ENCODE peak calls at places on chromosomes 3 and 15, in eight cellular contexts. One of them, this sample, is unnamed.
A peak's percentile ranks its signal among the peaks of the same experiment; 100 is the strongest.

GRCh38 chr15:79572691-79573340 is 140.7 kb downstream of the MINAR1 start:
- DNase-seq in OCI-LY7: no peak
- DNase-seq in GM23248: no peak
- DNase-seq in PC-3: no peak
- DNase-seq in GM23338: no peak
- DNase-seq in neural progenitor cell: no peak
- DNase-seq in HCT116: no peak
- DNase-seq in hepatocyte: no peak
- DNase-seq in this sample: no peak

GRCh38 chr3:63193647-63194046 is 84.5 kb upstream of the SYNPR start:
- DNase-seq in OCI-LY7: peak; percentile 61
- DNase-seq in GM23248: peak; percentile 78
- DNase-seq in PC-3: peak; percentile 23
- DNase-seq in GM23338: peak; percentile 77
- DNase-seq in neural progenitor cell: peak; percentile 64
- DNase-seq in HCT116: peak; percentile 3
- DNase-seq in hepatocyte: peak; percentile 55
- DNase-seq in this sample: peak; percentile 48

GRCh38 chr3:135197246-135197645 is 402.2 kb downstream of the EPHB1 start:
- DNase-seq in OCI-LY7: no peak
- DNase-seq in GM23248: no peak
- DNase-seq in PC-3: peak; percentile 76
- DNase-seq in GM23338: no peak
- DNase-seq in neural progenitor cell: no peak
- DNase-seq in HCT116: no peak
- DNase-seq in hepatocyte: no peak
- DNase-seq in this sample: no peak

GRCh38 chr3:79263423-79263822 is 504.4 kb downstream of the ROBO1 start:
- DNase-seq in OCI-LY7: no peak
- DNase-seq in GM23248: peak; percentile 17
- DNase-seq in PC-3: no peak
- DNase-seq in GM23338: no peak
- DNase-seq in neural progenitor cell: no peak
- DNase-seq in HCT116: no peak
- DNase-seq in hepatocyte: no peak
- DNase-seq in this sample: no peak

GRCh38 chr3:172973799-172974198 is 167.2 kb downstream of the SPATA16 start:
- DNase-seq in OCI-LY7: no peak
- DNase-seq in GM23248: no peak
- DNase-seq in PC-3: no peak
- DNase-seq in GM23338: no peak
- DNase-seq in neural progenitor cell: no peak
- DNase-seq in HCT116: no peak
- DNase-seq in hepatocyte: no peak
- DNase-seq in this sample: no peak

GRCh38 chr3:71206821-71207220 is 376.7 kb downstream of the FOXP1 start:
- DNase-seq in OCI-LY7: no peak
- DNase-seq in GM23248: no peak
- DNase-seq in PC-3: no peak
- DNase-seq in GM23338: no peak
- DNase-seq in neural progenitor cell: no peak
- DNase-seq in HCT116: no peak
- DNase-seq in hepatocyte: no peak
- DNase-seq in this sample: no peak

GRCh38 chr3:140319801-140320200 is 358.1 kb upstream of the TRIM42 start:
- DNase-seq in OCI-LY7: no peak
- DNase-seq in GM23248: no peak
- DNase-seq in PC-3: no peak
- DNase-seq in GM23338: no peak
- DNase-seq in neural progenitor cell: no peak
- DNase-seq in HCT116: no peak
- DNase-seq in hepatocyte: peak; percentile 41
- DNase-seq in this sample: no peak

GRCh38 chr3:197017003-197017402 is 12.6 kb downstream of the MELTF start:
- DNase-seq in OCI-LY7: no peak
- DNase-seq in GM23248: no peak
- DNase-seq in PC-3: no peak
- DNase-seq in GM23338: no peak
- DNase-seq in neural progenitor cell: no peak
- DNase-seq in HCT116: no peak
- DNase-seq in hepatocyte: no peak
- DNase-seq in this sample: no peak

GRCh38 chr3:15633159-15633558 is 31.6 kb downstream of the BTD start:
- DNase-seq in OCI-LY7: no peak
- DNase-seq in GM23248: no peak
- DNase-seq in PC-3: peak; percentile 26
- DNase-seq in GM23338: peak; percentile 37
- DNase-seq in neural progenitor cell: peak; percentile 25
- DNase-seq in HCT116: no peak
- DNase-seq in hepatocyte: no peak
- DNase-seq in this sample: no peak

GRCh38 chr3:100063929-100064461 is 50.3 kb downstream of the FILIP1L start:
- DNase-seq in OCI-LY7: no peak
- DNase-seq in GM23248: peak; percentile 48
- DNase-seq in PC-3: no peak
- DNase-seq in GM23338: no peak
- DNase-seq in neural progenitor cell: no peak
- DNase-seq in HCT116: no peak
- DNase-seq in hepatocyte: no peak
- DNase-seq in this sample: no peak

GRCh38 chr3:141255864-141256263 is 24.2 kb downstream of the PXYLP1 start:
- DNase-seq in OCI-LY7: no peak
- DNase-seq in GM23248: peak; percentile 61
- DNase-seq in PC-3: no peak
- DNase-seq in GM23338: peak; percentile 71
- DNase-seq in neural progenitor cell: peak; percentile 49
- DNase-seq in HCT116: no peak
- DNase-seq in hepatocyte: no peak
- DNase-seq in this sample: no peak

DNA sequence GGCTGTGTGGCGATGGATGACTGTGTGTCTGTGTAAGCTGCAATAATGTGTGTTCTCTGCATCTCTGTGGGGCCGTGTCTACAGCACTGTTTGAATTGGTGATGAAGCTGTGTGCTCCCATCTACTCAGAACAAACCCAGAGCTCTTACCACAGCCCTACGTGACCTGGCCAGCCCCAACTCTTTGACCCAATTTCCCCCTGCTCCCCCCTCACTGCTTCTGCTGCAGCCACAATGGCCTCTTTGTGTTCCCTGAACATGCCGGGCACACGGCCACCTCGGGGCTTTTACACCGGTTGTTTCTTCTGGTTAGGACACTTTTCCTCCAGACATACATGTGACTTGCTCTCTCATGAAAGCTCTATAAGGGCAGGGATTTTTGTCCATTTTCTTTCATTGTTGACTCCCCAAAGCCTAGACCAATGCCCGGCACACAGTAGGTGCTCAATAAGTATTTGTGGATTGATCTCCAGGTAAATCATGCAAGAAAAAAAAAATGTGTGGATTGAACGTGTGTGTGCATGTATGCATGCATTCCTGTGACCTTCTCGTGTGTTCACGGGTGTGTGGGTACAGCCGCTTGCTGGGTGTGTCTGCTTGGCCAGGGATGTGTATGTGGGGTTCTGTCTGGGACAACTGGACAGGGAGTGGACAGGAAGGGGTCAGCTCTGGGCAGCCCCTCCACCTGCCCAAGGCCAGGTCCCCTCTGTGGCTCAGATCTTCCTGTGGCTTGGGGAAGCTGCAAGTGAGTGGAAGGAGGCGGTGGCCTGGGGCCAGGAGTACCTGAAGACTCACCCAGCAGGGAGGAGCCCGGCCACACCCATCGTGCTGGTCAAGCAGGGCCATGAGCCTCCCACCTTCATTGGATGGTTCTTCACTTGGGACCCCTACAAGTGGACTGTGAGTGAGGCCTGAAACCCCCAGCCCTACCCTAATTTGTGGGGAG is 14.8 kb downstream of the VILL start:
- DNase-seq in OCI-LY7: no peak
- DNase-seq in GM23248: no peak
- DNase-seq in PC-3: peak; percentile 67
- DNase-seq in GM23338: no peak
- DNase-seq in neural progenitor cell: no peak
- DNase-seq in HCT116: no peak
- DNase-seq in hepatocyte: no peak
- DNase-seq in this sample: no peak
- TF ChIP-seq EZH2phosphoT487 in OCI-LY7: no peak
- TF ChIP-seq EZH2phosphoT487 in GM23248: no peak
- TF ChIP-seq EZH2phosphoT487 in PC-3: no peak
- TF ChIP-seq EZH2phosphoT487 in GM23338: no peak
- TF ChIP-seq EZH2phosphoT487 in neural progenitor cell: no peak
- TF ChIP-seq EZH2phosphoT487 in HCT116: no peak
- TF ChIP-seq EZH2phosphoT487 in hepatocyte: no peak
- TF ChIP-seq EZH2phosphoT487 in this sample: no peak

GRCh38 chr15:40325188-40325587 is 1.7 kb downstream of the INAFM2 start:
- DNase-seq in OCI-LY7: no peak
- DNase-seq in GM23248: peak; percentile 26
- DNase-seq in PC-3: no peak
- DNase-seq in GM23338: no peak
- DNase-seq in neural progenitor cell: no peak
- DNase-seq in HCT116: no peak
- DNase-seq in hepatocyte: no peak
- DNase-seq in this sample: no peak

GRCh38 chr15:40328711-40329240 is 5.3 kb downstream of the INAFM2 start:
- DNase-seq in OCI-LY7: no peak
- DNase-seq in GM23248: no peak
- DNase-seq in PC-3: no peak
- DNase-seq in GM23338: no peak
- DNase-seq in neural progenitor cell: no peak
- DNase-seq in HCT116: no peak
- DNase-seq in hepatocyte: no peak
- DNase-seq in this sample: peak; percentile 84

GRCh38 chr15:40325700-40326099 is 2.2 kb downstream of the INAFM2 start:
- DNase-seq in OCI-LY7: no peak
- DNase-seq in GM23248: no peak
- DNase-seq in PC-3: no peak
- DNase-seq in GM23338: no peak
- DNase-seq in neural progenitor cell: no peak
- DNase-seq in HCT116: no peak
- DNase-seq in hepatocyte: no peak
- DNase-seq in this sample: no peak

GRCh38 chr15:40328176-40328575 is 4.7 kb downstream of the INAFM2 start:
- DNase-seq in OCI-LY7: no peak
- DNase-seq in GM23248: no peak
- DNase-seq in PC-3: no peak
- DNase-seq in GM23338: peak; percentile 35
- DNase-seq in neural progenitor cell: no peak
- DNase-seq in HCT116: no peak
- DNase-seq in hepatocyte: no peak
- DNase-seq in this sample: peak; percentile 36

GRCh38 chr15:40327338-40327917 is 3.9 kb downstream of the INAFM2 start:
- DNase-seq in OCI-LY7: no peak
- DNase-seq in GM23248: no peak
- DNase-seq in PC-3: no peak
- DNase-seq in GM23338: peak; percentile 30
- DNase-seq in neural progenitor cell: peak; percentile 60
- DNase-seq in HCT116: no peak
- DNase-seq in hepatocyte: no peak
- DNase-seq in this sample: peak; percentile 57
- H3K4me2 ChIP-seq in OCI-LY7: no peak overlapping the region
- H3K4me2 ChIP-seq in GM23248: peak overlapping the region; percentile 51
- H3K4me2 ChIP-seq in PC-3: no peak overlapping the region
- H3K4me2 ChIP-seq in GM23338: peak overlapping the region; percentile 89
- H3K4me2 ChIP-seq in neural progenitor cell: peak overlapping the region; percentile 68
- H3K4me2 ChIP-seq in HCT116: no peak overlapping the region
- H3K4me2 ChIP-seq in hepatocyte: peak overlapping the region; percentile 52
- H3K4me2 ChIP-seq in this sample: peak overlapping the region; percentile 79

GRCh38 chr3:124826703-124827102 is 60.5 kb downstream of the ITGB5 start:
- DNase-seq in OCI-LY7: no peak
- DNase-seq in GM23248: peak; percentile 94
- DNase-seq in PC-3: peak; percentile 68
- DNase-seq in GM23338: peak; percentile 79
- DNase-seq in neural progenitor cell: no peak
- DNase-seq in HCT116: no peak
- DNase-seq in hepatocyte: no peak
- DNase-seq in this sample: no peak
- TF ChIP-seq EZH2phosphoT487 in OCI-LY7: no peak
- TF ChIP-seq EZH2phosphoT487 in GM23248: no peak
- TF ChIP-seq EZH2phosphoT487 in PC-3: no peak
- TF ChIP-seq EZH2phosphoT487 in GM23338: no peak
- TF ChIP-seq EZH2phosphoT487 in neural progenitor cell: no peak
- TF ChIP-seq EZH2phosphoT487 in HCT116: no peak
- TF ChIP-seq EZH2phosphoT487 in hepatocyte: no peak
- TF ChIP-seq EZH2phosphoT487 in this sample: no peak

DNA sequence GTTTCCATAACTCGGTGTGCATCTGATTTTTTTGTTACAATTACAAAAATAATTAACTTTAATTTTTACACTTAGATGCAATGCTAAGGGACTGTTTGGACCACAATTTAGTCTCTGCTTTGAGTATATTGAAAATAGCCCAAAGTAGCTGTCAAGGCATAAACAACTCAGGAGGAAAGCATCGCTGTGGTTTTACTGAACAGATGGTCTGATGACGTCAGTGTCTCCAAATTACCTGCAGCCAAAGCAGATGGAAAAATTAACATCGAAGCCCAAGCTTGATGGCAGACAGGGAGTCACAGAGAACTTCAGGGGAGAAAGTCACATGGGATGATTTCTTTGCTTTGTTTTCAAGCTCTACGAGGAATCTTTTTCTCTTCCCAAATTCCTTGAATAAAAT is 83.1 kb upstream of the PLCL2 start:
- DNase-seq in OCI-LY7: peak; percentile 51
- DNase-seq in GM23248: peak; percentile 25
- DNase-seq in PC-3: no peak
- DNase-seq in GM23338: no peak
- DNase-seq in neural progenitor cell: no peak
- DNase-seq in HCT116: no peak
- DNase-seq in hepatocyte: no peak
- DNase-seq in this sample: peak; percentile 44
- H3K4me2 ChIP-seq in OCI-LY7: peak overlapping the region; percentile 51
- H3K4me2 ChIP-seq in GM23248: peak overlapping the region; percentile 35
- H3K4me2 ChIP-seq in PC-3: no peak overlapping the region
- H3K4me2 ChIP-seq in GM23338: no peak overlapping the region
- H3K4me2 ChIP-seq in neural progenitor cell: no peak overlapping the region
- H3K4me2 ChIP-seq in HCT116: no peak overlapping the region
- H3K4me2 ChIP-seq in hepatocyte: no peak overlapping the region
- H3K4me2 ChIP-seq in this sample: peak overlapping the region; percentile 42

GRCh38 chr3:54262541-54262940 is 140.2 kb downstream of the CACNA2D3 start:
- DNase-seq in OCI-LY7: no peak
- DNase-seq in GM23248: no peak
- DNase-seq in PC-3: no peak
- DNase-seq in GM23338: no peak
- DNase-seq in neural progenitor cell: no peak
- DNase-seq in HCT116: no peak
- DNase-seq in hepatocyte: no peak
- DNase-seq in this sample: no peak
- TF ChIP-seq EZH2phosphoT487 in OCI-LY7: no peak
- TF ChIP-seq EZH2phosphoT487 in GM23248: no peak
- TF ChIP-seq EZH2phosphoT487 in PC-3: no peak
- TF ChIP-seq EZH2phosphoT487 in GM23338: no peak
- TF ChIP-seq EZH2phosphoT487 in neural progenitor cell: no peak
- TF ChIP-seq EZH2phosphoT487 in HCT116: no peak
- TF ChIP-seq EZH2phosphoT487 in hepatocyte: no peak
- TF ChIP-seq EZH2phosphoT487 in this sample: no peak